ENCODE peak calls at places on chromosomes 12 and 14, in five cellular contexts. Z, G, B, E and P are unnamed samples.
A peak's percentile ranks its signal among the peaks of the same experiment; 100 is the strongest.

GRCh38 chr12:94616217-94616729 is 34.1 kb downstream of the TMCC3 start:
- DNase-seq in Z (no peak), B (peak; percentile 45), E (peak; percentile 18), G (no peak), P (no peak)

GRCh38 chr12:91877461-91878230 is 268.0 kb downstream of the BTG1 start:
- DNase-seq in B (no peak), E (no peak), G (no peak), Z (no peak), P (no peak)

GRCh38 chr14:67358914-67359313 is 690 bp downstream of the ATP6V1D start:
- DNase-seq in E (no peak), Z (no peak), G (no peak), B (no peak), P (peak; percentile 14)

GRCh38 chr14:68663385-68664076 is 129.3 kb downstream of the ZFP36L1 start:
- DNase-seq in Z (no peak), E (peak; percentile 40), B (no peak), G (no peak), P (no peak)

GRCh38 chr12:112515868-112516267 is 97.1 kb downstream of the PTPN11 start:
- DNase-seq in Z (no peak), B (no peak), E (no peak), G (no peak), P (no peak)

GRCh38 chr12:41681898-41682297 is 462.8 kb downstream of the GXYLT1 start:
- DNase-seq in Z (no peak), G (no peak), E (no peak), B (no peak), P (peak; percentile 24)

GRCh38 chr14:45332360-45332988 is 79.5 kb upstream of the MIS18BP1 start:
- DNase-seq in Z (no peak), B (no peak), E (no peak), G (no peak), P (no peak)

GRCh38 chr12:132475304-132476037 is 14.5 kb upstream of the FBRSL1 start:
- DNase-seq in E (no peak), Z (no peak), G (no peak), B (no peak), P (no peak)

GRCh38 chr14:77185093-77185465 is 3.5 kb downstream of the TMEM63C start:
- DNase-seq in B (no peak), E (no peak), G (no peak), Z (no peak), P (no peak)

GRCh38 chr12:50678650-50679049 is 85.3 kb upstream of the ATF1 start:
- DNase-seq in E (no peak), G (no peak), Z (no peak), B (no peak), P (no peak)

GRCh38 chr14:89748004-89748403 is 206.5 kb downstream of the EFCAB11 start:
- DNase-seq in Z (no peak), B (no peak), E (no peak), G (no peak), P (no peak)

GRCh38 chr14:20743556-20743955 is 2.1 kb upstream of the EDDM3A start:
- DNase-seq in E (no peak), G (no peak), Z (no peak), B (no peak), P (no peak)

GRCh38 chr14:63840981-63841380 is 11.8 kb upstream of the SYNE2 start:
- DNase-seq in G (no peak), E (no peak), Z (no peak), B (no peak), P (peak; percentile 63)
- TF ChIP-seq CTCF in G (no peak), E (peak; percentile 5), Z (no peak), B (no peak), P (peak; percentile 66)

GRCh38 chr14:99538275-99538674 is 57.1 kb downstream of the CCNK start:
- DNase-seq in Z (no peak), G (no peak), E (peak; percentile 25), B (no peak), P (no peak)
- TF ChIP-seq CTCF in Z (no peak), G (no peak), E (peak; percentile 16), B (peak; percentile 36), P (peak; percentile 47)

GRCh38 chr14:93090826-93091583 is 24.7 kb downstream of the ITPK1 start:
- DNase-seq in E (peak; percentile 57), Z (no peak), G (no peak), B (no peak), P (no peak)
- TF ChIP-seq CTCF in E (no peak), Z (no peak), G (no peak), B (no peak), P (no peak)

GRCh38 chr14:34994668-34995067 is 11.9 kb downstream of the SRP54 start:
- DNase-seq in B (no peak), Z (no peak), G (no peak), E (no peak), P (no peak)
- TF ChIP-seq CTCF in B (no peak), Z (no peak), G (no peak), E (no peak), P (no peak)

GRCh38 chr12:100391856-100392255 is 35.0 kb downstream of the SLC17A8 start:
- DNase-seq in Z (no peak), E (peak; percentile 3), B (no peak), G (no peak), P (no peak)
- TF ChIP-seq CTCF in Z (no peak), E (peak; percentile 1), B (no peak), G (no peak), P (no peak)